ENCODE peak calls at places on chromosomes 12 and 14, in six cellular contexts. A is AG09309; X is psoas muscle; Z is effector memory CD8-positive, alpha-beta T cell; S is right cardiac atrium; D is stimulated activated CD8-positive, alpha-beta memory T cell treated with anti-CD3 and anti-CD28 coated beads, Interleukin-7, amount 100 ng/mL, for 24 hours. E is an unnamed sample.

GRCh38 chr14:47277703-47278102 is 397.7 kb downstream of the MDGA2 start:
- DNase-seq in Z (no peak), X (no peak), S (no peak), A (no peak), D (no peak), E (no peak)

GRCh38 chr12:71873821-71874220 is 34.3 kb downstream of the TBC1D15 start:
- DNase-seq in X (no peak), D (no peak), A (no peak), S (no peak), Z (no peak), E (no peak)

GRCh38 chr12:26471560-26471959 is 276.2 kb downstream of the SSPN start:
- DNase-seq in D (no peak), Z (no peak), S (no peak), X (no peak), A (peak; percentile 21), E (no peak)

GRCh38 chr12:19239616-19240234 is 110.2 kb downstream of the PLEKHA5 start:
- DNase-seq in A (no peak), S (no peak), Z (no peak), X (no peak), D (no peak), E (no peak)

GRCh38 chr14:95482967-95483842 is 33.2 kb downstream of the SYNE3 start:
- DNase-seq in Z (no peak), X (peak; percentile 83), D (no peak), S (peak; percentile 88), A (peak; percentile 87), E (peak; percentile 91)

GRCh38 chr14:65492277-65492676 is 79.7 kb downstream of the FUT8 start:
- DNase-seq in D (no peak), S (no peak), Z (no peak), X (no peak), A (no peak), E (no peak)

GRCh38 chr14:89469210-89470198 is 52.5 kb upstream of the FOXN3 start:
- DNase-seq in A (no peak), Z (no peak), D (no peak), S (no peak), X (no peak), E (no peak)

GRCh38 chr12:127399451-127399850 is 867.5 kb upstream of the TMEM132C start:
- DNase-seq in Z (no peak), A (no peak), S (no peak), D (no peak), X (no peak), E (no peak)

GRCh38 chr14:36901846-36902245 is 240.2 kb downstream of the PAX9 start:
- DNase-seq in A (peak; percentile 1), Z (no peak), X (no peak), S (no peak), D (no peak), E (no peak)

GRCh38 chr12:81257952-81258551 is 180.2 kb downstream of the ACSS3 start:
- DNase-seq in D (no peak), Z (no peak), X (no peak), S (no peak), A (no peak), E (no peak)

GRCh38 chr12:91967590-91967989 is 178.1 kb downstream of the BTG1 start:
- DNase-seq in S (no peak), Z (no peak), X (no peak), A (no peak), D (no peak), E (no peak)

GRCh38 chr12:94089891-94090290 is 58.5 kb upstream of the PLXNC1 start:
- DNase-seq in S (no peak), Z (no peak), D (no peak), A (peak; percentile 86), X (no peak), E (no peak)

GRCh38 chr14:51996148-51996746 is 6.9 kb downstream of the RTRAF start:
- DNase-seq in Z (peak; percentile 18), A (no peak), X (no peak), S (no peak), D (no peak), E (no peak)